ENCODE peak calls at places on chromosomes 5 and 9, in six cellular contexts. Z, H, R, O, V and M are unnamed samples.
A peak's percentile ranks its signal among the peaks of the same experiment; 100 is the strongest.

GRCh38 chr9:78038620-78039300 is 7.1 kb upstream of the GNAQ start:
- DNase-seq in Z (peak; percentile 71), H (peak; percentile 26), R (no peak), O (no peak), V (no peak), M (no peak)

GRCh38 chr5:167767775-167768174 is 523.7 kb upstream of the WWC1 start:
- DNase-seq in Z (peak; percentile 20), H (peak; percentile 25), R (no peak), O (no peak), V (no peak), M (no peak)

GRCh38 chr5:108765647-108766046 is 17.9 kb downstream of the FER start:
- DNase-seq in Z (no peak), H (no peak), R (no peak), O (no peak), V (no peak), M (no peak)

GRCh38 chr5:150783422-150783928 is 4.9 kb downstream of the SMIM3 start:
- DNase-seq in Z (peak; percentile 55), H (peak; percentile 89), R (no peak), O (peak; percentile 88), V (no peak), M (peak; percentile 84)

GRCh38 chr5:91189480-91190332 is 193.4 kb downstream of the ARRDC3 start:
- DNase-seq in Z (peak; percentile 85), H (peak; percentile 85), R (no peak), O (peak; percentile 98), V (no peak), M (peak; percentile 42)

GRCh38 chr5:55865831-55866230 is 14.7 kb downstream of the IL31RA start:
- DNase-seq in Z (no peak), H (peak; percentile 49), R (no peak), O (peak; percentile 46), V (no peak), M (peak; percentile 21)

GRCh38 chr5:116546033-116546742 is 28.4 kb downstream of the SEMA6A start:
- DNase-seq in Z (peak; percentile 98), H (no peak), R (no peak), O (peak; percentile 41), V (no peak), M (peak; percentile 85)

GRCh38 chr9:94096819-94097577 is 12.7 kb downstream of the PTPDC1 start:
- DNase-seq in Z (no peak), H (peak; percentile 33), R (no peak), O (no peak), V (no peak), M (no peak)

GRCh38 chr9:75083188-75083976 is 4.6 kb downstream of the NMRK1 start:
- DNase-seq in Z (peak; percentile 49), H (no peak), R (no peak), O (no peak), V (no peak), M (peak; percentile 94)

GRCh38 chr9:86022687-86023266 is 76.6 kb downstream of the GOLM1 start:
- DNase-seq in Z (no peak), H (no peak), R (no peak), O (no peak), V (no peak), M (no peak)

GRCh38 chr5:176514244-176514918 is 22.8 kb downstream of the RNF44 start:
- DNase-seq in Z (peak; percentile 50), H (no peak), R (no peak), O (no peak), V (no peak), M (no peak)

GRCh38 chr5:98307811-98308210 is 465.7 kb upstream of the RGMB start:
- DNase-seq in Z (peak; percentile 75), H (peak; percentile 92), R (no peak), O (peak; percentile 92), V (no peak), M (no peak)

GRCh38 chr9:116020801-116021200 is 132.8 kb upstream of the PAPPA start:
- DNase-seq in Z (peak; percentile 31), H (peak; percentile 19), R (no peak), O (peak; percentile 71), V (no peak), M (peak; percentile 49)

GRCh38 chr5:174563899-174564298 is 160.5 kb upstream of the MSX2 start:
- DNase-seq in Z (no peak), H (peak; percentile 32), R (no peak), O (no peak), V (no peak), M (no peak)

GRCh38 chr5:175118700-175119309 is 325.2 kb downstream of the DRD1 start:
- DNase-seq in Z (no peak), H (no peak), R (no peak), O (no peak), V (no peak), M (no peak)

GRCh38 chr9:27195191-27195590 is 86.2 kb downstream of the TEK start:
- DNase-seq in Z (no peak), H (peak; percentile 51), R (no peak), O (no peak), V (no peak), M (no peak)

GRCh38 chr5:68215888-68216736 is 556 bp downstream of the PIK3R1 start:
- DNase-seq in Z (peak; percentile 59), H (peak; percentile 48), R (no peak), O (peak; percentile 65), V (peak; percentile 59), M (peak; percentile 54)

GRCh38 chr9:34558911-34559615 is 30.5 kb downstream of the CNTFR start:
- DNase-seq in Z (no peak), H (no peak), R (no peak), O (no peak), V (no peak), M (no peak)

GRCh38 chr9:120928720-120929389 is 2.3 kb upstream of the TRAF1 start:
- DNase-seq in Z (peak; percentile 55), H (no peak), R (no peak), O (peak; percentile 46), V (peak; percentile 45), M (peak; percentile 52)

DNA sequence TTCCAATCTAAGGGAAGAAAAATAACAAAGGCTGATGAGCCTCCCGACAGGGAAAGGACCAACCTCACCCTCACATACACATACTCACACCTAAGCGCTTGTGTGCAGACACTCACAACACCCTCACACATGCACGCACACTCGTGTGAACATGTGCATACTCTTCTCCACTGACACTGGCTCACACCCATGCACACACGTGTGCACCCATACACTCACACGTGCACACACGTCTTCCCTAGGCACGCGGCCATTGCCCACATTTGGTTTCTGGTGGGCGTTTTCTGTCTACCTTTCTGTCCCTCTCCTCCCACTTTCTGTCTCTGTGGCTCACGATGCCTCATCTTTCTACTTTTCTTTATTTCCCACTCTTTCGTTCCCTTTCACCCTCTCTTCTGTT is 169.7 kb upstream of the MVB12B start:
- DNase-seq in Z (no peak), H (no peak), R (no peak), O (no peak), V (no peak), M (no peak)
- H3K23ac ChIP-seq in Z (no peak overlapping the region), H (no peak overlapping the region), R (no peak overlapping the region), O (no peak overlapping the region), V (no peak overlapping the region), M (no peak overlapping the region)

DNA sequence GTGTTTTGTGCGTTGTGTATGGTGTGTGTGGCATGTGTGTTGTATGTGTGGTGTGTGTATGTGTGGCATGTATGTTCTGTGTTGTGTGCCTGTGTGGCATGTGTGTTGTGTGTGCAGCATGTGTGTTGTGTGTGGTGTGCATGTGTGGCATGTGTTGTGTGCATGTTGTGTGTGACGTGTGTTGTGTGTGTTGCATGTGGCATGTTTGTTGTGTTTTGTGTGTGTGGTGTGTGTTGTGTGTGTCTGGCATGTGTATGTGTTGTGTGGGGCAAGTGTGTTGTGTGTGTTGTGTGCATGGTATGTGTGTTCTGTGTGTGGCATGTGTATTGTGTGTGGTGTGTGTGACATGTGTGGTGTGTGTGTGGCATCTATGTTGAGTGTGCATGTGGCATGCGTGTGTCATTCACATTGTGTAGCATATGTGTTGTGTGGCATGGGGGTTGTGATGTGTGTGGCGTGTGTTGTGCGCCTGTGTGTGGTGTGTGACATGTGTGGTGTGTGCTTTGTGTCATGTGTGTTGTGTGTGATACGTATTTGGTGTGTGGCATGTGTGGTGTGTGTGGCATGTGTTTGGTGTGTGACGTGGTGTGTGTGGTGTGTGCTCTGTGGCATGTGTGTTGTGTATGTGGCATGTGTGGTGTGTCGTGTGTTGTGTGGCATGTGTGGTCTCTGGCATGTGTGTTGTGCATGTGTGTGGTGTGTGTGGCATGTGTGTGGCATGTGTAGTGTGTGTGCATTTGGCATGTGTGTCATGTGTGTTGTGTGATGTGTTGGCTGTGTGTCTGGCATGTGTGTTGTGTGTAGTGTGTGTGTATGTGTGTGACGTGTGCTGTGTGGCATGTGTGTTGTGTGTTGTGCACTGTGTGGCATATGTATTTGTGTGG is 46.6 kb upstream of the IRX4 start:
- DNase-seq in Z (no peak), H (no peak), R (no peak), O (no peak), V (no peak), M (peak; percentile 3)
- H3K23ac ChIP-seq in Z (peak overlapping the region; percentile 2), H (no peak overlapping the region), R (peak overlapping the region; percentile 60), O (no peak overlapping the region), V (peak overlapping the region; percentile 57), M (no peak overlapping the region)

GRCh38 chr5:147508711-147509040 is 1.2 kb downstream of the DPYSL3 start:
- DNase-seq in Z (no peak), H (peak; percentile 33), R (no peak), O (peak; percentile 54), V (no peak), M (no peak)

GRCh38 chr5:147509041-147509709 is 693 bp downstream of the DPYSL3 start:
- DNase-seq in Z (no peak), H (peak; percentile 16), R (no peak), O (peak; percentile 43), V (peak; percentile 29), M (peak; percentile 50)

GRCh38 chr5:147510885-147511284 is 1.0 kb upstream of the DPYSL3 start:
- DNase-seq in Z (no peak), H (no peak), R (no peak), O (no peak), V (no peak), M (no peak)

GRCh38 chr5:147507480-147508126 is 2.3 kb downstream of the DPYSL3 start:
- DNase-seq in Z (no peak), H (peak; percentile 78), R (no peak), O (peak; percentile 63), V (no peak), M (peak; percentile 12)

DNA sequence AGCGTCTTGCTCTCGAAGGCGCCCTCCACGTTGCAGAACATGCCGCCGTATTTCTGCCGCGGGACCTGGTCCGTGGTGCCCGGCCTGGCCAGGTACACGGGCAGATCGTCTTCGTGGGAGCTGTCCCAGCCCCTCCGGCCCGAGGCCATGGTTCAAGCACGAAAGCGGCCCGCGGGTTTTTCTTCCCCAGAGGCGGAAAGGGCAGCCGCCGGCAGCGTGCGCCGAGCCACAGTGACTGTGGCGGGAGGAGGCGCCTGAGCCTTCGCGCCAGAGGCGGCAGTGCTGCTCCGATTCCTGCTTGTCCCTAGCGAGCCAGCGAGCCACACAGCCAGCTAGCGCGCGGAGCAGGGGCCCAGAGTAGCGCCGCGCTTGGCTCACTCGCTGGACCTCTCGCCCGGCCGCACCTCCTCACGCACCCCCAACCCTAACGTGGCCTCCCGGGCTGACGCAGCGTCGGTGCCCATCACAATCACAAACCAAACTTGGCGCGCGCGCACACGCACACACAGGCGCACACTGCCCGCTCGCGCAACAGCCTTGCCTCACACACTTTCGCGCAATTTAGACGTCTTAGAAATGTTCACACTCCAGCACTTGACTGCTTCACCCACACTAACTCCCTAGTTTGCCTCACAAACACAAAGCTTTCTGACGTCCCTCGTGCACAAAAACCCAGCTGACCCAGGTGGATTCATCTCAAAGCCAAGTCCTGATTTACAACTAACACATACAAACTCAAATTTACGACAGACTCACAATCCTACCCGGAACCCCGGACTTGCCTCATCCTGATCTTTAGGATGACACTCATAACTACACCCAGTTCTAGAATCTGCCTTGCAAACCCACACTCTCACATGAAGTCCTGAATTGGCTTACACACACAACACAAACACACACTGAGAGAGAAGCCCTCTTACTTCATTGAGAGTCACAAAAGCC is at the start of gene DPYSL3:
- DNase-seq in Z (peak; percentile 20), H (peak; percentile 78), R (peak; percentile 44), O (peak; percentile 85), V (peak; percentile 68), M (peak; percentile 84)
- H3K23ac ChIP-seq in Z (no peak within 1 kb of the TSS), H (peak within 1 kb of the TSS; percentile 90), R (no peak within 1 kb of the TSS), O (no peak within 1 kb of the TSS), V (peak within 1 kb of the TSS; percentile 80), M (peak within 1 kb of the TSS; percentile 100)

GRCh38 chr5:11311731-11312130 is 550.7 kb upstream of the DAP start:
- DNase-seq in Z (no peak), H (no peak), R (no peak), O (no peak), V (no peak), M (no peak)
- H3K23ac ChIP-seq in Z (no peak overlapping the region), H (no peak overlapping the region), R (no peak overlapping the region), O (no peak overlapping the region), V (no peak overlapping the region), M (no peak overlapping the region)